ENCODE peak calls at places on chromosomes 7 and 10, in five cellular contexts. N, S, E, J and P are unnamed samples.

GRCh38 chr10:114652402-114653368 is 5.4 kb downstream of the ABLIM1 start:
- DNase-seq in N (no peak), S (no peak), E (no peak), J (no peak), P (peak; percentile 44)

GRCh38 chr10:71382757-71383156 is 14.0 kb upstream of the CDH23 start:
- DNase-seq in N (no peak), S (no peak), E (no peak), J (no peak), P (no peak)

GRCh38 chr7:90661290-90662151 is 65.4 kb downstream of the CDK14 start:
- DNase-seq in N (no peak), S (no peak), E (no peak), J (no peak), P (no peak)

GRCh38 chr7:127782550-127783266 is 130.7 kb downstream of the SND1 start:
- DNase-seq in N (no peak), S (no peak), E (no peak), J (no peak), P (no peak)

GRCh38 chr10:131210181-131210580 is 101.3 kb downstream of the TCERG1L start:
- DNase-seq in N (no peak), S (no peak), E (peak; percentile 44), J (peak; percentile 14), P (no peak)

GRCh38 chr7:27914409-27914808 is 174.4 kb downstream of the TAX1BP1 start:
- DNase-seq in N (no peak), S (no peak), E (no peak), J (no peak), P (no peak)

GRCh38 chr10:53003094-53003493 is 230.5 kb upstream of the MBL2 start:
- DNase-seq in N (no peak), S (no peak), E (no peak), J (no peak), P (no peak)

GRCh38 chr10:118309911-118310310 is 32.2 kb downstream of the FAM204A start:
- DNase-seq in N (no peak), S (no peak), E (no peak), J (no peak), P (no peak)

GRCh38 chr7:4931932-4932331 is 27.1 kb downstream of the MMD2 start:
- DNase-seq in N (peak; percentile 26), S (no peak), E (peak; percentile 81), J (no peak), P (no peak)

GRCh38 chr7:45985902-45986301 is 64.8 kb upstream of the IGFBP3 start:
- DNase-seq in N (no peak), S (peak; percentile 41), E (no peak), J (no peak), P (no peak)

GRCh38 chr7:43196379-43196778 is 83.9 kb downstream of the HECW1 start:
- DNase-seq in N (no peak), S (no peak), E (no peak), J (no peak), P (no peak)

GRCh38 chr10:75555323-75555722 is 123.9 kb downstream of the LRMDA start:
- DNase-seq in N (no peak), S (no peak), E (no peak), J (no peak), P (no peak)

GRCh38 chr10:119306514-119306951 is 99.2 kb downstream of the GRK5 start:
- DNase-seq in N (no peak), S (no peak), E (no peak), J (peak; percentile 96), P (no peak)

GRCh38 chr10:43228783-43229207 is 38.1 kb downstream of the RASGEF1A start:
- DNase-seq in N (no peak), S (no peak), E (no peak), J (peak; percentile 10), P (no peak)

GRCh38 chr10:104317195-104318095 is 20.8 kb downstream of the ITPRIP start:
- DNase-seq in N (no peak), S (peak; percentile 70), E (no peak), J (no peak), P (no peak)

GRCh38 chr10:93746844-93747284 is 10.9 kb upstream of the LGI1 start:
- DNase-seq in N (peak; percentile 70), S (peak; percentile 99), E (no peak), J (no peak), P (no peak)

GRCh38 chr10:22086730-22087364 is 83.3 kb upstream of the DNAJC1 start:
- DNase-seq in N (peak; percentile 38), S (peak; percentile 75), E (peak; percentile 90), J (no peak), P (no peak)

GRCh38 chr7:155889636-155890508 is 77.6 kb upstream of the SHH start:
- DNase-seq in N (no peak), S (no peak), E (peak; percentile 35), J (no peak), P (no peak)

GRCh38 chr10:11838298-11838852 is 15.2 kb downstream of the PROSER2 start:
- DNase-seq in N (no peak), S (no peak), E (no peak), J (no peak), P (no peak)

GRCh38 chr10:6445671-6446278 is 134.3 kb downstream of the PRKCQ start:
- DNase-seq in N (peak; percentile 18), S (no peak), E (peak; percentile 61), J (no peak), P (no peak)

GRCh38 chr10:97520978-97521761 is 22.4 kb downstream of the UBTD1 start:
- DNase-seq in N (no peak), S (no peak), E (no peak), J (no peak), P (no peak)

GRCh38 chr10:18737236-18737635 is 78.0 kb downstream of the ARL5B start:
- DNase-seq in N (no peak), S (no peak), E (no peak), J (no peak), P (no peak)

GRCh38 chr7:155839461-155839860 is 27.2 kb upstream of the SHH start:
- DNase-seq in N (no peak), S (no peak), E (peak; percentile 13), J (no peak), P (no peak)

GRCh38 chr7:42691030-42691639 is 220.7 kb downstream of the C7orf25 start:
- DNase-seq in N (peak; percentile 10), S (peak; percentile 22), E (no peak), J (no peak), P (peak; percentile 14)

GRCh38 chr7:36648441-36648840 is 75.9 kb downstream of the AOAH start:
- DNase-seq in N (no peak), S (no peak), E (no peak), J (no peak), P (no peak)

GRCh38 chr7:11416641-11417040 is 415.4 kb downstream of the THSD7A start:
- DNase-seq in N (no peak), S (no peak), E (no peak), J (no peak), P (no peak)

GRCh38 chr7:106329408-106329807 is 44.6 kb upstream of the NAMPT start:
- DNase-seq in N (no peak), S (peak; percentile 13), E (no peak), J (no peak), P (no peak)

GRCh38 chr7:87013841-87014191 is 45.6 kb downstream of the ELAPOR2 start:
- DNase-seq in N (no peak), S (no peak), E (no peak), J (no peak), P (no peak)

GRCh38 chr10:60140681-60141632 is 234.6 kb upstream of the CCDC6 start:
- DNase-seq in N (no peak), S (no peak), E (no peak), J (no peak), P (no peak)

GRCh38 chr7:139548302-139549028 is 25.0 kb downstream of the CLEC2L start:
- DNase-seq in N (no peak), S (no peak), E (no peak), J (no peak), P (no peak)

GRCh38 chr10:122475581-122475980 is 14.2 kb downstream of the HTRA1 start:
- DNase-seq in N (no peak), S (no peak), E (no peak), J (no peak), P (no peak)

GRCh38 chr10:5604946-5605345 is 61.4 kb downstream of the ASB13 start:
- DNase-seq in N (no peak), S (no peak), E (no peak), J (no peak), P (no peak)